ENCODE peak calls at places on chromosomes 16 and 17, in four cellular contexts. U is IMR-90, R is mesendoderm, V is H1. T is an unnamed sample.

GRCh38 chr17:81239714-81240555 is 817 bp downstream of the NDUFAF8 start:
- DNase-seq in U (peak), R (no peak), V (no peak), T (no peak)

GRCh38 chr16:84755004-84755672 is 55.3 kb downstream of the USP10 start:
- DNase-seq in U (no peak), R (no peak), V (no peak), T (no peak)

GRCh38 chr16:88570691-88571092 is 489 bp downstream of the ZC3H18 start:
- DNase-seq in U (no peak), R (peak), V (no peak), T (no peak)

GRCh38 chr17:69523252-69523861 is 108.9 kb downstream of the MAP2K6 start:
- DNase-seq in U (peak), R (peak), V (no peak), T (peak)

GRCh38 chr16:21646721-21647561 is 5.5 kb downstream of the IGSF6 start:
- DNase-seq in U (no peak), R (no peak), V (no peak), T (no peak)

GRCh38 chr16:63850979-63851378 is 1270.9 kb downstream of the CDH11 start:
- DNase-seq in U (no peak), R (no peak), V (no peak), T (no peak)

GRCh38 chr16:9681556-9681955 is 500.7 kb downstream of the GRIN2A start:
- DNase-seq in U (no peak), R (no peak), V (no peak), T (peak)

GRCh38 chr16:24944206-24944605 is 71.0 kb downstream of the ARHGAP17 start:
- DNase-seq in U (no peak), R (no peak), V (no peak), T (no peak)

GRCh38 chr16:87441886-87442580 is 49.9 kb downstream of the MAP1LC3B start:
- DNase-seq in U (peak), R (no peak), V (no peak), T (no peak)

GRCh38 chr16:81732699-81733098 is 46.4 kb upstream of the PLCG2 start:
- DNase-seq in U (no peak), R (no peak), V (no peak), T (no peak)

GRCh38 chr17:66691644-66692500 is 143.0 kb upstream of the CACNG5 start:
- DNase-seq in U (peak), R (no peak), V (no peak), T (peak)

GRCh38 chr17:68382582-68383085 is 74.7 kb downstream of the WIPI1 start:
- DNase-seq in U (no peak), R (no peak), V (no peak), T (peak)

GRCh38 chr17:80992077-80992947 is 671 bp downstream of the CHMP6 start:
- DNase-seq in U (no peak), R (no peak), V (no peak), T (peak)

GRCh38 chr16:57795431-57795878 is 6.8 kb downstream of the KIFC3 start:
- DNase-seq in U (peak), R (peak), V (peak), T (peak)

GRCh38 chr17:78855561-78856165 is 15.0 kb upstream of the USP36 start:
- DNase-seq in U (no peak), R (no peak), V (no peak), T (no peak)

GRCh38 chr17:49557204-49558024 is 18.3 kb upstream of the NXPH3 start:
- DNase-seq in U (peak), R (peak), V (peak), T (peak)

GRCh38 chr17:30720013-30720471 is 104.5 kb downstream of the CRLF3 start:
- DNase-seq in U (no peak), R (no peak), V (peak), T (peak)

GRCh38 chr17:40857535-40857934 is 9.5 kb downstream of the KRT12 start:
- DNase-seq in U (peak), R (no peak), V (no peak), T (no peak)

GRCh38 chr17:47179141-47179540 is 10.0 kb downstream of the CDC27 start:
- DNase-seq in U (no peak), R (no peak), V (no peak), T (no peak)

GRCh38 chr16:1790611-1791255 is 2.8 kb downstream of the IGFALS start:
- DNase-seq in U (no peak), R (no peak), V (no peak), T (no peak)

GRCh38 chr17:28391401-28391800 is 14.6 kb downstream of the SLC46A1 start:
- DNase-seq in U (no peak), R (no peak), V (no peak), T (no peak)

GRCh38 chr17:74960739-74961342 is 11.7 kb downstream of the HID1 start:
- DNase-seq in U (peak), R (peak), V (peak), T (peak)

GRCh38 chr17:39872700-39873099 is 4.7 kb downstream of the ZPBP2 start:
- DNase-seq in U (peak), R (no peak), V (no peak), T (no peak)

GRCh38 chr16:27326738-27327585 is 13.2 kb downstream of the IL4R start:
- DNase-seq in U (peak), R (peak), V (peak), T (peak)

GRCh38 chr16:71528863-71529262 is 2.6 kb downstream of the CHST4 start:
- DNase-seq in U (no peak), R (no peak), V (no peak), T (no peak)

GRCh38 chr16:11152677-11153321 is 103.2 kb downstream of the SOCS1 start:
- DNase-seq in U (no peak), R (no peak), V (no peak), T (no peak)

GRCh38 chr16:48720266-48720665 is 110.3 kb upstream of the N4BP1 start:
- DNase-seq in U (peak), R (peak), V (peak), T (peak)

DNA sequence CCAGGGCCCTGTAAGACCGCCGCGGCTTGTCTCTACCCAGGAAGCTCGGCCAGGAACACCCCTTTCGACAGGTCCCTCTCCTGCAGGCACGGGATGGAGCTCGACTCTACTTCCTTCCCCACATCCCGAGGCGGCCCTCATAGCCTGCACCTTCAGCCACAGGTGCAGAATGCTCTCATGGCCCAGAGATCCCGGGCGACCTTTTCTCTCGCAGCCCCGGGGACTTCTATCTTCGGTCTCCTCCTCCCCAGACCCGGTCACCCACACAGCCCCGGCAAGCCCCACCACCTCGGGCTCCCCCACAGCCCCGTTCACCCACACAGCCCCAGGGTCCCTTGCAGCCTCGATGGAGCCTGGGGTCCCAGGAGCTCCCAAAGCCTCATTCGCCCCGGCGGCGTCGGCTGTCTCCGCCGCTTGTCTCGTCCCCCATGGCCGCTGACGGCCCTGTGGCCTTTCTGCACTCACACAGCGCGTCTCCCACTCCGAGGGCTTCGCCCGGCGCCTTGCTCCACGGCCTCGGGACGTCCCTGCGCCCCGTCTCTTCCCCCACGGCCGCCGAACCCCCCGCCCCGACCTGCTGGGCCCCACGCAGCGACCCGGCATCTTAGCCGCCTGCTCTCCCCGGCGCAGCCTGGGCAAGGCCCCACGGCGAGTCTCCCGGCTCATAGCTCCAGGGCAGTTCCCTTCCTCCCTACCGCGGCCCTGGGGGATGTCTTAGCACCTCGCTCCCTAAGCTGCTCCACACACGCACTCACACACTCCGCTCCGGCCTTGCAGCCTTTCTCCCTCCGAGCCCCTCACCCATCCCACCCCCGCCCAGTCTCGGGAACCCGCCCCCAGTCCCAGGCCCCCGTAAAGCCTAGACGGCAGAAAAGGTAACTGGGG is 618 bp downstream of the KIAA0753 start:
- DNase-seq in U (peak), R (peak), V (no peak), T (peak)
- H2BK15ac ChIP-seq in U (no peak), R (no peak), V (no peak), T (no peak)

DNA sequence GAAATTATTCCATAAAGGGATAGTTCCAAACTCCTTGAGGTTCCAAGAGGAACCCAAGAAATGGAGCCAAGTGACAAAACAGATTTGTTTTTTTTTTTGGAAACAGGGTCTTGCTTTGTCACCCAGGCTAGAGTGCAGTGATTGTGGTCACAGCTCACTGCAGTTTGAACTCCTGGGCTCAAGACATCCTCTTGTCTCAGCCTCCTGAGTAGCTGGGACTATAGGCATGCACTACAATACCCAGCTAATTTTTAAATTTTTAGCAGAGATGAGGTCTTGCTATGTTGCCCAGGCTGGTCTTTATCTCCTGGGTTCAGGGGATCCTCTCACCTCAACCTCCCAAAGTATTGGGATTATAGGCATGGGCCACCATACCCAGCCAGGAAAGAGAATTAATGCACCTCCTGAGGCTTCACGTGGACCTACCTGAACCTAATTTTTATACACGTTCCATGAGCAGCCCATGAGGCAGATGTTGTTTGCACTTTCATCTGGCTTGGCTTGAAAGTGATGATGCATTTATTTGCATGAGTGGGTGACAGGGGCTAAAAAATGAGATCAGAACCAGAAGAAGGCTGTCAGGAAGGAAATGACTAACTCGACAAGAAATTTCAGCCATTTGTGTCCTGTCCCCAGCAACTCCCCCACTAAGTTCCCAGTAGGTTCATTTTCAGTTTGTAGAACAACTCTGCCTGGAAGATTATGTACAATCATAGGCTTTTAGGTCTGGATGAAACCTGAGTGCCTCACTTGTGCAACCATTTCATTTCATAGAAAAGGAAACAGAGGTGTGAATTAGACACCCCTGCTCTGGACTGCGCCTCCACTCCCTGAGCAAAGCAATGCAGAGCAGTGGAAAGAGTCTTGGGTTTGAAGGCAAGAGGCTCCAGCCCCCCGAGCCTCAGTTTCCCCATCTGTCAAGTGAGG is 10.3 kb upstream of the IRF8 start:
- DNase-seq in U (peak), R (no peak), V (no peak), T (peak)
- H3K56ac ChIP-seq in U (no peak), R (no peak), V (no peak), T (no peak)

DNA sequence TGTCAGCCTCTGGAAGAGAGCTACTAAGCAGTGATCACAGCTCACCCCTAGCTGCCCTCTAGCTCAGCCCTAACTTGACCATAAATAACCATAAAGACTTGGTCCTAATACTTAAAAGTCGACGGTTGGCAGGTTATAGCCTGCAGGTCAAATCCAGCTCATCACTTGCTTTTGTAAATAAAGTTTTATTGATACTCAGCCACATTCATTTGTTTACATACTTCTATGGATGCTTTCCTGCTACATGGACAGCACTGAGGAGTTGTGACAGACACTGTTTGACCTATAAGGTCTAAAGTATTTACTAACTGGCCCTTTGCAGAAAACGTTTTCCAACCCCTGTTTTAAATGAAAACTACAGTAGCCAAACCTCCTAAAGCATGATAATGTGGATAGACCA is 151.6 kb upstream of the ASIC2 start:
- DNase-seq in U (no peak), R (no peak), V (no peak), T (no peak)
- H2BK15ac ChIP-seq in U (no peak), R (no peak), V (no peak), T (no peak)

DNA sequence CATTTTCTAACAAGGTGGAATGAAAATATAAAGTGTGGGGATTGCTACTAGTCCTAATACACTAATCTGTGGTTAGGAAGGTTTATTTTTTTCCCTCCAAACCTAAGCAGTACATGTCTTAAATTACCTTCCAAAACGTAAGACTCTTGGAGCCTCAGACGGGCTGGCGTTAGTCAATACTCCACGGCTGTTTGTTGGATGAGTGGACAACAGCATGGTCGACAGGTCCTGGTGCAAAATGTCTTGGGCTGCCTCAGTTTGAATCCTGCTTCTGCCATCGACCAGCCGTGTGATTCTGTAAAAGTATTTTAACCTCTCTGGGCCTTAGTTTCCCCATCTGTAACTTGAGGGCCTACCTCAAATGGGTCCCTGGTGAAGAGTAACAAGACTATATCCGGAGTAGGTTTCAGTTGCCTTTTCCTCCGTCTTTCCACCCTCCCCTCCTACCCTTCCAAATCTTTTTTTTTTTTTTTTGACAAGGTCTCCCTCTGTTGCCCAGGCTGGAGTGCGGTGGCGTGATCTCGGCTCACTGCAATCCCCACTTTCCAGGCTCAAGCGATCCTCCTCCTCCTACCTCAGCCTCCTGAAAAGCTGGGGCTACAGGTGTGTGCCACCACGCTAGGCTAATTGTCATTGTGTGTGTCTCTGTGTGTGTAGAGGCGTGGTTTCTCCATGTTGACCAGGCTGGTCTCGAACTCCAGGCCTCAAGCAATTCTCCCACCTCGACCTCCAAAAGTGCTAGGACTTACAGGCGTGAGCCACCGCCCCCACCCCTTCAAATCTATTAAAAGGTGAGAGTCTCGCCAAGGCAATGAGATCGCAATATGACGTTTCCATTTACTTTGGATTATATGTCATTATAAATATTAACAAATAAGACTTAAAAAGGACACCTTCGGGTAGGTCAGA is 5.8 kb downstream of the SCGB1C2 start:
- DNase-seq in U (no peak), R (no peak), V (no peak), T (no peak)
- H3K56ac ChIP-seq in U (no peak), R (no peak), V (no peak), T (no peak)

T was measured in H9.